ENCODE peak calls at places on chromosome 6, in five cellular contexts. L is H1, K is HepG2, E is K562, V is GM12878. T is an unnamed sample.

GRCh38 chr6:84414531-84414930 is 187.1 kb upstream of the CEP162 start:
- DNase-seq in V (no peak), L (no peak), K (no peak), E (no peak), T (no peak)

GRCh38 chr6:137641474-137642077 is 147.4 kb upstream of the OLIG3 start:
- DNase-seq in V (no peak), L (peak; percentile 57), K (peak; percentile 79), E (peak; percentile 76), T (peak; percentile 72)

GRCh38 chr6:27758471-27758870 is 153.7 kb downstream of the OR2B2 start:
- DNase-seq in K (no peak), L (no peak), V (no peak), E (peak; percentile 38), T (no peak)

GRCh38 chr6:43076093-43076927 is at the start of gene PTK7:
- DNase-seq in V (no peak), L (peak; percentile 88), E (peak; percentile 62), K (peak; percentile 74), T (no peak)

GRCh38 chr6:34485321-34486060 is 19.6 kb downstream of the PACSIN1 start:
- DNase-seq in K (no peak), E (no peak), L (no peak), V (no peak), T (no peak)

GRCh38 chr6:11221623-11222384 is 10.7 kb downstream of the NEDD9 start:
- DNase-seq in V (no peak), E (no peak), K (no peak), L (no peak), T (no peak)

GRCh38 chr6:7108964-7109836 is 1.4 kb downstream of the RREB1 start:
- DNase-seq in L (no peak), K (peak; percentile 81), V (no peak), E (peak; percentile 80), T (no peak)

GRCh38 chr6:113599444-113599843 is 257.7 kb upstream of the MARCKS start:
- DNase-seq in V (no peak), K (no peak), L (no peak), E (no peak), T (no peak)

GRCh38 chr6:18269253-18269652 is 4.9 kb upstream of the DEK start:
- DNase-seq in V (no peak), E (peak; percentile 67), K (peak; percentile 79), L (no peak), T (no peak)

GRCh38 chr6:67506352-67506751 is 1128.7 kb upstream of the ADGRB3 start:
- DNase-seq in E (no peak), K (no peak), V (no peak), L (no peak), T (no peak)

GRCh38 chr6:168678177-168678576 is 237.2 kb downstream of the SMOC2 start:
- DNase-seq in L (peak; percentile 14), V (no peak), K (no peak), E (no peak), T (peak; percentile 6)

GRCh38 chr6:159106627-159107241 is 61.9 kb upstream of the TAGAP start:
- DNase-seq in K (peak; percentile 33), V (peak; percentile 92), L (peak; percentile 98), E (peak; percentile 75), T (peak; percentile 70)

GRCh38 chr6:170082531-170083187 is 208.2 kb downstream of the DLL1 start:
- DNase-seq in K (no peak), E (no peak), V (no peak), L (no peak), T (no peak)

GRCh38 chr6:125940691-125941090 is 15.9 kb upstream of the HINT3 start:
- DNase-seq in K (no peak), L (no peak), E (no peak), V (no peak), T (no peak)

GRCh38 chr6:128554302-128554701 is 33.9 kb upstream of the PTPRK start:
- DNase-seq in V (no peak), K (peak; percentile 13), L (no peak), E (no peak), T (peak; percentile 15)

GRCh38 chr6:33172307-33173227 is 19.7 kb downstream of the COL11A2 start:
- DNase-seq in L (peak; percentile 72), K (peak; percentile 53), V (no peak), E (peak; percentile 53), T (peak; percentile 13)
- H3K4me2 ChIP-seq in L (no peak overlapping the region), K (peak overlapping the region; percentile 39), V (no peak overlapping the region), E (no peak overlapping the region), T (no peak overlapping the region)

GRCh38 chr6:22149501-22150490 is 147.0 kb downstream of the PRL start:
- DNase-seq in E (no peak), L (no peak), V (no peak), K (no peak), T (no peak)
- TF ChIP-seq RAD21 in E (no peak), L (no peak), V (no peak), K (no peak), T (no peak)

DNA sequence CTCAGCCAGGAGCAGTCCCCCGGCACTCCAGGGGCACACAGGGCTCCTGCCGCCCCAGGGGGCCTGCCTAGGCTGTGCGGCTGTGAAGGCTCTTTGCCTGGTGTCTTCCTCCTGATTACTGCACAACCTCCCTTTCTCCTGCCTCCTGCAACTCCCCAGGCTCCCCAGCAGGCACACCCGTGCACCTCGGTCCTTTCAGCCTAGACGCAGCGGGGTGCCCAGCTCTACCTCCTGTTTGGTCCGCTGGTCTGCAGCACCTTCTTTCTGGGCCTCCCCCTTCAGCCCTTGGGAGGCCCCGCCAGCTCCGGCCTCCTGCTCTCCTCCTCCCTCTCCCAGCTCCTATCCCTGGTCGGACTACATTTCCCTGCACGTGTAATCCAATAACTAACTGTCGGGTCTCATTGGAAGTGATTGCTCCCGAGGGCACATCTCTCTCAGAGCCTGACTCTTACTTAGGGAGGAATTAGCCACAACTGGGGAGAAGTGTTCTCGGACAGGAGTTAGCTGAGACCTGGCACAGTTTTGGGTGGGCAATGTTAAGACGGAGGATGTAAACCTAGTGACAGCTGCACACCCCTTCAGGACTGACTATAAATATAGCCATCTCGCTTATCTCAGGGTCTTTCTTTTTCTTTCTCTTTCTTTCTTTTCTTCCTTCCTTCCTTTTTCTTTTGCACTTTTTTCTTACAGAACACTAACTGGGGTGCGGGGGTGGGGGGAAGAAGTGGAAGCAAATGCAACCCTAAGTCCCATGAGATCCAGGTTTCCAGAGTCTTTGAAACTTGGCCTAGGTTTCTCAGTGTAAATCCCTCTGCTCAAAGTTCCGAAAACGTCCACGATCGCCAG is 1.1 kb upstream of the FOXF2 start:
- DNase-seq in V (no peak), E (no peak), L (peak; percentile 76), K (no peak), T (no peak)
- TF ChIP-seq EZH2 in V (peak; percentile 4), E (peak; percentile 57), L (peak; percentile 98), K (peak; percentile 100), T (no peak)

GRCh38 chr6:56752534-56752933 is 109.8 kb upstream of the DST start:
- DNase-seq in K (no peak), E (no peak), L (no peak), V (no peak), T (no peak)
- H3K4me2 ChIP-seq in K (no peak overlapping the region), E (no peak overlapping the region), L (no peak overlapping the region), V (no peak overlapping the region), T (peak overlapping the region; percentile 79)

DNA sequence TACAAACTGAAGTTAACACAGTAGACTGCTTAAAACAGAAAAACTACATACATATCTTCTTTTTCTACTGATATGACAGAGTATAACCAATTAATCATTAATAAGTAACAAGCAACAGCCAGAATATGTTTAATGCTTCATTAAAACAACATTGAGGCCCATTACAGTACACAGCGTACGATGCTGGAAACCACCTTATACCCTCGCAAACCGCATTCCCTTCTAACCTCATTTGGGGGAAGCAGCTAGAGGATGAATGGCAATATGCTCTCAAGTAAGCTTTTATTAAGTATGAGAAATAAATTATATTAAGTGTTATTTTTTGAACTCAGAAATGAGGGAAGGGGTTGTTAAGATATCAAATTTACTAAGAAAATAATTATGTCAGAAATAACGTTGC is 142.4 kb downstream of the GMDS start:
- DNase-seq in E (no peak), K (no peak), V (no peak), L (no peak), T (no peak)
- TF ChIP-seq RAD21 in E (no peak), K (no peak), V (no peak), L (no peak), T (no peak)